ENCODE peak calls at places on chromosomes 13 and 19, in ten cellular contexts. J is endothelial cell; M is activated CD4-positive, CD25-positive, alpha-beta regulatory T cell treated with anti-CD3 and anti-CD28 coated beads, Interleukin-2, amount 50 U/mL, for 72 hours; P is HFF-Myc; C is LoVo; I is breast epithelium; L is iris pigment epithelial cell; D is fibroblast of the conjunctiva; U is NCI-H187; N is occipital lobe. Q is an unnamed sample.

GRCh38 chr19:23437901-23438300 is 42.6 kb upstream of the ZNF91 start:
- DNase-seq in J (no peak), M (no peak), P (no peak), C (no peak), I (no peak), L (no peak), D (no peak), U (no peak), N (no peak), Q (peak)

GRCh38 chr19:41705393-41706174 is 2.8 kb upstream of the CEACAM5 start:
- DNase-seq in J (peak), M (peak), P (no peak), C (peak), I (no peak), L (peak), D (no peak), U (no peak), N (no peak), Q (no peak)

GRCh38 chr13:36891752-36892151 is 28.3 kb downstream of the SMAD9 start:
- DNase-seq in J (no peak), M (no peak), P (no peak), C (no peak), I (no peak), L (no peak), D (peak), U (no peak), N (no peak), Q (no peak)

GRCh38 chr13:97224544-97225324 is 2.6 kb downstream of the MBNL2 start:
- DNase-seq in J (no peak), M (no peak), P (no peak), C (no peak), I (peak), L (peak), D (no peak), U (no peak), N (no peak), Q (peak)

GRCh38 chr19:55305983-55306562 is 19.1 kb downstream of the TMEM150B start:
- DNase-seq in J (peak), M (no peak), P (no peak), C (no peak), I (no peak), L (no peak), D (no peak), U (no peak), N (no peak), Q (no peak)

GRCh38 chr19:39676004-39676403 is 20.3 kb downstream of the LGALS16 start:
- DNase-seq in J (no peak), M (no peak), P (no peak), C (no peak), I (no peak), L (no peak), D (no peak), U (no peak), N (no peak), Q (no peak)

GRCh38 chr13:36673838-36674326 is at the start of gene SERTM1:
- DNase-seq in J (peak), M (no peak), P (no peak), C (no peak), I (no peak), L (peak), D (no peak), U (peak), N (peak), Q (no peak)

GRCh38 chr19:47230122-47230920 is 678 bp downstream of the BBC3 start:
- DNase-seq in J (peak), M (peak), P (no peak), C (peak), I (no peak), L (peak), D (no peak), U (no peak), N (peak), Q (no peak)

GRCh38 chr19:6357995-6358394 is 3.3 kb upstream of the CLPP start:
- DNase-seq in J (no peak), M (no peak), P (no peak), C (no peak), I (no peak), L (no peak), D (no peak), U (no peak), N (no peak), Q (no peak)

GRCh38 chr19:6809262-6809661 is 36.8 kb downstream of the VAV1 start:
- DNase-seq in J (no peak), M (no peak), P (no peak), C (no peak), I (no peak), L (no peak), D (no peak), U (no peak), N (no peak), Q (no peak)

GRCh38 chr19:15555759-15556633 is 47.7 kb downstream of the CYP4F22 start:
- DNase-seq in J (peak), M (peak), P (peak), C (peak), I (peak), L (peak), D (peak), U (peak), N (peak), Q (peak)

Q was measured in NCI-H2171 treated with DMSO at 0.1 percent for 48 hours.